ENCODE peak calls at places on chromosomes 13 and 19, in six cellular contexts. One of them, this sample, is unnamed. For H3K27me3, the result is how much of the 10 kb centered on the place peaks cover.

GRCh38 chr19:56348289-56348877 is 33.7 kb upstream of the ZSCAN5A start:
- DNase-seq in neural progenitor cell: peak
- DNase-seq in left ventricle myocardium inferior: no peak
- DNase-seq in cardiac muscle cell: peak
- DNase-seq in aorta: no peak
- DNase-seq in A673: peak
- DNase-seq in this sample: no peak

GRCh38 chr13:30572859-30573275 is 44.9 kb upstream of the USPL1 start:
- DNase-seq in cardiac muscle cell: peak
- DNase-seq in A673: peak
- DNase-seq in left ventricle myocardium inferior: no peak
- DNase-seq in neural progenitor cell: no peak
- DNase-seq in aorta: no peak
- DNase-seq in this sample: peak

GRCh38 chr19:10037367-10037766 is 24.1 kb downstream of the RDH8 start:
- DNase-seq in left ventricle myocardium inferior: no peak
- DNase-seq in cardiac muscle cell: no peak
- DNase-seq in neural progenitor cell: no peak
- DNase-seq in aorta: no peak
- DNase-seq in A673: no peak
- DNase-seq in this sample: no peak

GRCh38 chr13:99677388-99677951 is 176.2 kb downstream of the TM9SF2 start:
- DNase-seq in aorta: no peak
- DNase-seq in cardiac muscle cell: peak
- DNase-seq in left ventricle myocardium inferior: no peak
- DNase-seq in A673: peak
- DNase-seq in neural progenitor cell: no peak
- DNase-seq in this sample: no peak

GRCh38 chr19:5048727-5049553 is 80.0 kb downstream of the KDM4B start:
- DNase-seq in aorta: peak
- DNase-seq in neural progenitor cell: no peak
- DNase-seq in A673: peak
- DNase-seq in cardiac muscle cell: peak
- DNase-seq in left ventricle myocardium inferior: no peak
- DNase-seq in this sample: peak

GRCh38 chr13:107203146-107203847 is 635.4 kb upstream of the ARGLU1 start:
- DNase-seq in neural progenitor cell: peak
- DNase-seq in A673: peak
- DNase-seq in aorta: no peak
- DNase-seq in cardiac muscle cell: peak
- DNase-seq in left ventricle myocardium inferior: no peak
- DNase-seq in this sample: peak

GRCh38 chr13:26053418-26053980 is 1.7 kb upstream of the SHISA2 start:
- DNase-seq in neural progenitor cell: no peak
- DNase-seq in cardiac muscle cell: no peak
- DNase-seq in aorta: no peak
- DNase-seq in A673: no peak
- DNase-seq in left ventricle myocardium inferior: no peak
- DNase-seq in this sample: no peak

GRCh38 chr19:18205180-18205915 is 1.5 kb upstream of the RAB3A start:
- DNase-seq in neural progenitor cell: peak
- DNase-seq in aorta: peak
- DNase-seq in cardiac muscle cell: peak
- DNase-seq in left ventricle myocardium inferior: peak
- DNase-seq in A673: peak
- DNase-seq in this sample: peak

GRCh38 chr13:99436686-99437416 is 64.4 kb upstream of the TM9SF2 start:
- DNase-seq in neural progenitor cell: peak
- DNase-seq in left ventricle myocardium inferior: peak
- DNase-seq in A673: peak
- DNase-seq in aorta: peak
- DNase-seq in cardiac muscle cell: peak
- DNase-seq in this sample: peak

GRCh38 chr19:39196860-39197562 is at the start of gene NCCRP1:
- DNase-seq in A673: no peak
- DNase-seq in left ventricle myocardium inferior: no peak
- DNase-seq in neural progenitor cell: peak
- DNase-seq in aorta: no peak
- DNase-seq in cardiac muscle cell: no peak
- DNase-seq in this sample: peak

GRCh38 chr13:74487091-74487722 is 353.0 kb upstream of the KLF12 start:
- DNase-seq in aorta: no peak
- DNase-seq in A673: peak
- DNase-seq in neural progenitor cell: no peak
- DNase-seq in left ventricle myocardium inferior: no peak
- DNase-seq in cardiac muscle cell: peak
- DNase-seq in this sample: no peak

GRCh38 chr19:58386576-58387337 is at the start of gene RPS5:
- DNase-seq in A673: peak
- DNase-seq in cardiac muscle cell: peak
- DNase-seq in aorta: peak
- DNase-seq in neural progenitor cell: peak
- DNase-seq in left ventricle myocardium inferior: peak
- DNase-seq in this sample: peak

GRCh38 chr13:48559638-48560320 is 26.9 kb upstream of the RCBTB2 start:
- DNase-seq in left ventricle myocardium inferior: no peak
- DNase-seq in aorta: no peak
- DNase-seq in neural progenitor cell: no peak
- DNase-seq in cardiac muscle cell: peak
- DNase-seq in A673: no peak
- DNase-seq in this sample: no peak

GRCh38 chr13:93603043-93603442 is 376.4 kb downstream of the GPC6 start:
- DNase-seq in neural progenitor cell: no peak
- DNase-seq in cardiac muscle cell: peak
- DNase-seq in aorta: peak
- DNase-seq in left ventricle myocardium inferior: no peak
- DNase-seq in A673: peak
- DNase-seq in this sample: no peak

GRCh38 chr19:53912653-53913052 is 3.6 kb downstream of the CACNG7 start:
- DNase-seq in neural progenitor cell: peak
- DNase-seq in cardiac muscle cell: no peak
- DNase-seq in aorta: no peak
- DNase-seq in A673: no peak
- DNase-seq in left ventricle myocardium inferior: no peak
- DNase-seq in this sample: peak

GRCh38 chr13:23778879-23779278 is 110.3 kb downstream of the MIPEP start:
- DNase-seq in A673: no peak
- DNase-seq in cardiac muscle cell: peak
- DNase-seq in neural progenitor cell: no peak
- DNase-seq in aorta: no peak
- DNase-seq in left ventricle myocardium inferior: no peak
- DNase-seq in this sample: no peak

GRCh38 chr13:71880753-71881541 is 13.9 kb upstream of the DACH1 start:
- DNase-seq in cardiac muscle cell: peak
- DNase-seq in neural progenitor cell: no peak
- DNase-seq in A673: no peak
- DNase-seq in left ventricle myocardium inferior: no peak
- DNase-seq in aorta: no peak
- DNase-seq in this sample: no peak

GRCh38 chr19:42255766-42256750 is 1.1 kb upstream of the ERF start:
- DNase-seq in cardiac muscle cell: peak
- DNase-seq in left ventricle myocardium inferior: peak
- DNase-seq in neural progenitor cell: peak
- DNase-seq in A673: peak
- DNase-seq in aorta: no peak
- DNase-seq in this sample: peak

GRCh38 chr19:13598098-13598497 is 91.8 kb upstream of the CACNA1A start:
- DNase-seq in cardiac muscle cell: no peak
- DNase-seq in left ventricle myocardium inferior: no peak
- DNase-seq in aorta: no peak
- DNase-seq in neural progenitor cell: no peak
- DNase-seq in A673: no peak
- DNase-seq in this sample: no peak

GRCh38 chr19:11982526-11982925 is 17.7 kb downstream of the ZNF763 start:
- DNase-seq in neural progenitor cell: no peak
- DNase-seq in A673: no peak
- DNase-seq in left ventricle myocardium inferior: no peak
- DNase-seq in aorta: no peak
- DNase-seq in cardiac muscle cell: no peak
- DNase-seq in this sample: no peak

GRCh38 chr19:19113040-19113541 is 25.2 kb downstream of the TMEM161A start:
- DNase-seq in A673: peak
- DNase-seq in left ventricle myocardium inferior: no peak
- DNase-seq in neural progenitor cell: peak
- DNase-seq in cardiac muscle cell: peak
- DNase-seq in aorta: no peak
- DNase-seq in this sample: peak

GRCh38 chr13:113906566-113906965 is 42.7 kb upstream of the GAS6 start:
- DNase-seq in aorta: no peak
- DNase-seq in A673: no peak
- DNase-seq in left ventricle myocardium inferior: no peak
- DNase-seq in cardiac muscle cell: no peak
- DNase-seq in neural progenitor cell: no peak
- DNase-seq in this sample: no peak

GRCh38 chr19:47230122-47230920 is 678 bp downstream of the BBC3 start:
- DNase-seq in aorta: peak
- DNase-seq in cardiac muscle cell: peak
- DNase-seq in neural progenitor cell: peak
- DNase-seq in left ventricle myocardium inferior: peak
- DNase-seq in A673: no peak
- DNase-seq in this sample: peak

GRCh38 chr19:13150919-13151604 is 851 bp downstream of the IER2 start:
- DNase-seq in A673: peak
- DNase-seq in neural progenitor cell: peak
- DNase-seq in cardiac muscle cell: peak
- DNase-seq in aorta: no peak
- DNase-seq in left ventricle myocardium inferior: peak
- DNase-seq in this sample: peak

GRCh38 chr19:11007376-11007775 is 46.5 kb downstream of the SMARCA4 start:
- DNase-seq in cardiac muscle cell: no peak
- DNase-seq in aorta: no peak
- DNase-seq in A673: no peak
- DNase-seq in neural progenitor cell: no peak
- DNase-seq in left ventricle myocardium inferior: no peak
- DNase-seq in this sample: no peak

GRCh38 chr19:47035495-47036232 is 12.8 kb downstream of the TMEM160 start:
- DNase-seq in aorta: peak
- DNase-seq in cardiac muscle cell: peak
- DNase-seq in left ventricle myocardium inferior: peak
- DNase-seq in neural progenitor cell: peak
- DNase-seq in A673: peak
- DNase-seq in this sample: peak

GRCh38 chr13:28582892-28583240 is 76.1 kb upstream of the POMP start:
- DNase-seq in A673: no peak
- DNase-seq in aorta: no peak
- DNase-seq in left ventricle myocardium inferior: no peak
- DNase-seq in neural progenitor cell: no peak
- DNase-seq in cardiac muscle cell: no peak
- DNase-seq in this sample: no peak

GRCh38 chr13:102017248-102017647 is 384.6 kb downstream of the FGF14 start:
- DNase-seq in neural progenitor cell: no peak
- DNase-seq in left ventricle myocardium inferior: no peak
- DNase-seq in aorta: no peak
- DNase-seq in cardiac muscle cell: no peak
- DNase-seq in A673: no peak
- DNase-seq in this sample: no peak

GRCh38 chr13:43805071-43805468 is 18.3 kb upstream of the ENOX1 start:
- DNase-seq in left ventricle myocardium inferior: no peak
- DNase-seq in A673: peak
- DNase-seq in neural progenitor cell: no peak
- DNase-seq in cardiac muscle cell: peak
- DNase-seq in aorta: no peak
- DNase-seq in this sample: peak

GRCh38 chr19:46515879-46516350 is 20.2 kb upstream of the PNMA8B start:
- DNase-seq in A673: peak
- DNase-seq in aorta: no peak
- DNase-seq in left ventricle myocardium inferior: no peak
- DNase-seq in cardiac muscle cell: peak
- DNase-seq in neural progenitor cell: peak
- DNase-seq in this sample: peak

GRCh38 chr13:20124303-20124702 is 36.5 kb downstream of the GJA3 start:
- DNase-seq in cardiac muscle cell: no peak
- DNase-seq in neural progenitor cell: no peak
- DNase-seq in left ventricle myocardium inferior: no peak
- DNase-seq in aorta: no peak
- DNase-seq in A673: no peak
- DNase-seq in this sample: no peak

GRCh38 chr19:6708346-6708745 is 12.1 kb downstream of the C3 start:
- DNase-seq in cardiac muscle cell: no peak
- DNase-seq in A673: no peak
- DNase-seq in left ventricle myocardium inferior: no peak
- DNase-seq in neural progenitor cell: no peak
- DNase-seq in aorta: no peak
- DNase-seq in this sample: no peak

GRCh38 chr19:6705931-6706632 is 14.4 kb downstream of the C3 start:
- DNase-seq in left ventricle myocardium inferior: no peak
- DNase-seq in aorta: peak
- DNase-seq in neural progenitor cell: no peak
- DNase-seq in A673: no peak
- DNase-seq in cardiac muscle cell: no peak
- DNase-seq in this sample: no peak

GRCh38 chr19:6706633-6706958 is 13.9 kb downstream of the C3 start:
- DNase-seq in cardiac muscle cell: no peak
- DNase-seq in aorta: no peak
- DNase-seq in neural progenitor cell: no peak
- DNase-seq in left ventricle myocardium inferior: no peak
- DNase-seq in A673: no peak
- DNase-seq in this sample: no peak

GRCh38 chr19:6707011-6707657 is 13.3 kb downstream of the C3 start:
- DNase-seq in cardiac muscle cell: no peak
- DNase-seq in left ventricle myocardium inferior: no peak
- DNase-seq in neural progenitor cell: no peak
- DNase-seq in A673: no peak
- DNase-seq in aorta: peak
- DNase-seq in this sample: peak

GRCh38 chr19:6707658-6708018 is 12.8 kb downstream of the C3 start:
- DNase-seq in cardiac muscle cell: no peak
- DNase-seq in neural progenitor cell: no peak
- DNase-seq in aorta: peak
- DNase-seq in left ventricle myocardium inferior: no peak
- DNase-seq in A673: no peak
- DNase-seq in this sample: peak
- H3K27me3 ChIP-seq in cardiac muscle cell: under half
- H3K27me3 ChIP-seq in neural progenitor cell: under half
- H3K27me3 ChIP-seq in aorta: under half
- H3K27me3 ChIP-seq in left ventricle myocardium inferior: half or more
- H3K27me3 ChIP-seq in A673: under half
- H3K27me3 ChIP-seq in this sample: under half

GRCh38 chr19:35487821-35488220 is 2.4 kb downstream of the KRTDAP start:
- DNase-seq in aorta: no peak
- DNase-seq in cardiac muscle cell: no peak
- DNase-seq in neural progenitor cell: no peak
- DNase-seq in A673: no peak
- DNase-seq in left ventricle myocardium inferior: no peak
- DNase-seq in this sample: no peak
- H3K27me3 ChIP-seq in aorta: under half
- H3K27me3 ChIP-seq in cardiac muscle cell: under half
- H3K27me3 ChIP-seq in neural progenitor cell: under half
- H3K27me3 ChIP-seq in A673: half or more
- H3K27me3 ChIP-seq in left ventricle myocardium inferior: under half
- H3K27me3 ChIP-seq in this sample: under half

GRCh38 chr13:108927615-108928014 is 298.2 kb downstream of the MYO16 start:
- DNase-seq in neural progenitor cell: no peak
- DNase-seq in aorta: no peak
- DNase-seq in cardiac muscle cell: no peak
- DNase-seq in A673: no peak
- DNase-seq in left ventricle myocardium inferior: no peak
- DNase-seq in this sample: no peak
- H3K27me3 ChIP-seq in neural progenitor cell: under half
- H3K27me3 ChIP-seq in aorta: under half
- H3K27me3 ChIP-seq in cardiac muscle cell: under half
- H3K27me3 ChIP-seq in A673: under half
- H3K27me3 ChIP-seq in left ventricle myocardium inferior: under half
- H3K27me3 ChIP-seq in this sample: under half

GRCh38 chr13:112627161-112627560 is 39.2 kb upstream of the TUBGCP3 start:
- DNase-seq in aorta: no peak
- DNase-seq in A673: no peak
- DNase-seq in left ventricle myocardium inferior: no peak
- DNase-seq in cardiac muscle cell: no peak
- DNase-seq in neural progenitor cell: no peak
- DNase-seq in this sample: no peak
- H3K27me3 ChIP-seq in aorta: under half
- H3K27me3 ChIP-seq in A673: under half
- H3K27me3 ChIP-seq in left ventricle myocardium inferior: under half
- H3K27me3 ChIP-seq in cardiac muscle cell: under half
- H3K27me3 ChIP-seq in neural progenitor cell: under half
- H3K27me3 ChIP-seq in this sample: under half